ENCODE peak calls at places on chromosome 13, in four cellular contexts. G is mesendoderm, X is upper lobe of left lung, Q is suprapubic skin. O is an unnamed sample. For H3K4me1, the result is how much of the 10 kb centered on the place peaks cover.

GRCh38 chr13:74052402-74052928 is 81.7 kb downstream of the KLF12 start:
- DNase-seq in G (peak), X (peak), Q (no peak), O (no peak)

GRCh38 chr13:69418319-69418718 is 689.3 kb upstream of the ATXN8OS start:
- DNase-seq in G (no peak), X (no peak), Q (no peak), O (no peak)

GRCh38 chr13:112725346-112726017 is 35.6 kb downstream of the ATP11A start:
- DNase-seq in G (no peak), X (peak), Q (no peak), O (no peak)

GRCh38 chr13:88031980-88032562 is 360.9 kb downstream of the SLITRK5 start:
- DNase-seq in G (no peak), X (no peak), Q (no peak), O (no peak)

GRCh38 chr13:27261376-27261775 is 9.3 kb upstream of the RASL11A start:
- DNase-seq in G (no peak), X (no peak), Q (no peak), O (no peak)

GRCh38 chr13:50389726-50390125 is 374.5 kb downstream of the KCNRG start:
- DNase-seq in G (no peak), X (no peak), Q (no peak), O (no peak)

GRCh38 chr13:26423634-26424033 is 133.8 kb upstream of the WASF3 start:
- DNase-seq in G (peak), X (no peak), Q (no peak), O (no peak)

GRCh38 chr13:82758056-82758455 is 1124.2 kb downstream of the SLITRK1 start:
- DNase-seq in G (peak), X (no peak), Q (no peak), O (no peak)

GRCh38 chr13:23450340-23451046 is 17.0 kb upstream of the SACS start:
- DNase-seq in G (no peak), X (no peak), Q (no peak), O (no peak)

GRCh38 chr13:79062291-79062690 is 343.8 kb downstream of the RBM26 start:
- DNase-seq in G (peak), X (no peak), Q (no peak), O (no peak)

GRCh38 chr13:23799945-23800344 is 89.3 kb downstream of the MIPEP start:
- DNase-seq in G (no peak), X (no peak), Q (no peak), O (no peak)

GRCh38 chr13:114009590-114010400 is 35.9 kb upstream of the C13orf46 start:
- DNase-seq in G (no peak), X (no peak), Q (peak), O (no peak)

GRCh38 chr13:21079761-21080730 is 18.7 kb upstream of the LATS2 start:
- DNase-seq in G (peak), X (no peak), Q (peak), O (no peak)

GRCh38 chr13:45105895-45106294 is 14.4 kb upstream of the GTF2F2 start:
- DNase-seq in G (no peak), X (no peak), Q (no peak), O (no peak)

GRCh38 chr13:51158923-51159322 is 47.8 kb upstream of the C13orf42 start:
- DNase-seq in G (peak), X (no peak), Q (no peak), O (no peak)

GRCh38 chr13:57634829-57635165 is 3.3 kb downstream of the PCDH17 start:
- DNase-seq in G (no peak), X (no peak), Q (no peak), O (no peak)

GRCh38 chr13:108508263-108508662 is 121.1 kb upstream of the MYO16 start:
- DNase-seq in G (peak), X (no peak), Q (no peak), O (no peak)

GRCh38 chr13:23822252-23822824 is 66.9 kb downstream of the MIPEP start:
- DNase-seq in G (no peak), X (no peak), Q (no peak), O (no peak)

GRCh38 chr13:27415116-27415515 is 9.3 kb upstream of the GTF3A start:
- DNase-seq in G (no peak), X (no peak), Q (no peak), O (no peak)

GRCh38 chr13:113053801-113054604 is 51.6 kb upstream of the F7 start:
- DNase-seq in G (no peak), X (no peak), Q (no peak), O (no peak)

GRCh38 chr13:27562457-27562856 is 57.9 kb downstream of the LNX2 start:
- DNase-seq in G (no peak), X (no peak), Q (no peak), O (no peak)

GRCh38 chr13:28136916-28137315 is 1.4 kb upstream of the PAN3 start:
- DNase-seq in G (no peak), X (no peak), Q (no peak), O (no peak)

GRCh38 chr13:50845211-50845610 is 1.7 kb upstream of the DLEU7 start:
- DNase-seq in G (no peak), X (no peak), Q (no peak), O (no peak)

GRCh38 chr13:51336746-51337145 is 2.7 kb upstream of the SERPINE3 start:
- DNase-seq in G (no peak), X (no peak), Q (no peak), O (no peak)

GRCh38 chr13:105759467-105759866 is 776.0 kb downstream of the EFNB2 start:
- DNase-seq in G (no peak), X (no peak), Q (no peak), O (no peak)

GRCh38 chr13:112785419-112785856 is 95.6 kb downstream of the ATP11A start:
- DNase-seq in G (no peak), X (no peak), Q (peak), O (no peak)

GRCh38 chr13:51154029-51154555 is 43.0 kb upstream of the C13orf42 start:
- DNase-seq in G (no peak), X (no peak), Q (no peak), O (no peak)

GRCh38 chr13:23609414-23610186 is 39.4 kb downstream of the TNFRSF19 start:
- DNase-seq in G (no peak), X (peak), Q (no peak), O (no peak)

GRCh38 chr13:72368031-72368430 is 359.4 kb downstream of the MZT1 start:
- DNase-seq in G (no peak), X (no peak), Q (no peak), O (no peak)

GRCh38 chr13:110237895-110238294 is 69.1 kb downstream of the COL4A1 start:
- DNase-seq in G (no peak), X (no peak), Q (no peak), O (no peak)
- H3K4me1 ChIP-seq in G (under half), X (under half), Q (under half), O (under half)

GRCh38 chr13:37646531-37646930 is 48.0 kb upstream of the POSTN start:
- DNase-seq in G (peak), X (no peak), Q (no peak), O (no peak)

GRCh38 chr13:37651371-37651770 is 52.8 kb upstream of the POSTN start:
- DNase-seq in G (no peak), X (no peak), Q (no peak), O (no peak)

GRCh38 chr13:37651891-37652290 is 53.3 kb upstream of the POSTN start:
- DNase-seq in G (no peak), X (no peak), Q (no peak), O (no peak)

GRCh38 chr13:37647038-37647650 is 48.6 kb upstream of the POSTN start:
- DNase-seq in G (peak), X (no peak), Q (no peak), O (no peak)

GRCh38 chr13:37648604-37649003 is 50.0 kb upstream of the POSTN start:
- DNase-seq in G (no peak), X (no peak), Q (no peak), O (no peak)
- H3K27ac ChIP-seq in G (no peak), X (no peak), Q (no peak), O (no peak)

GRCh38 chr13:93225610-93226009 is 997 bp upstream of the GPC6 start:
- DNase-seq in G (no peak), X (no peak), Q (no peak), O (no peak)
- H3K4me3 ChIP-seq in G (no peak), X (no peak), Q (no peak), O (no peak)

GRCh38 chr13:111252449-111253124 is 67.9 kb upstream of the TEX29 start:
- DNase-seq in G (no peak), X (no peak), Q (no peak), O (no peak)
- H3K4me1 ChIP-seq in G (under half), X (under half), Q (under half), O (under half)

GRCh38 chr13:66556306-66556705 is 673.8 kb downstream of the PCDH9 start:
- DNase-seq in G (no peak), X (no peak), Q (no peak), O (no peak)
- H3K27ac ChIP-seq in G (no peak), X (no peak), Q (no peak), O (no peak)

GRCh38 chr13:43687038-43687437 is 99.7 kb downstream of the ENOX1 start:
- DNase-seq in G (no peak), X (no peak), Q (no peak), O (no peak)
- H3K4me3 ChIP-seq in G (no peak), X (no peak), Q (no peak), O (no peak)

DNA sequence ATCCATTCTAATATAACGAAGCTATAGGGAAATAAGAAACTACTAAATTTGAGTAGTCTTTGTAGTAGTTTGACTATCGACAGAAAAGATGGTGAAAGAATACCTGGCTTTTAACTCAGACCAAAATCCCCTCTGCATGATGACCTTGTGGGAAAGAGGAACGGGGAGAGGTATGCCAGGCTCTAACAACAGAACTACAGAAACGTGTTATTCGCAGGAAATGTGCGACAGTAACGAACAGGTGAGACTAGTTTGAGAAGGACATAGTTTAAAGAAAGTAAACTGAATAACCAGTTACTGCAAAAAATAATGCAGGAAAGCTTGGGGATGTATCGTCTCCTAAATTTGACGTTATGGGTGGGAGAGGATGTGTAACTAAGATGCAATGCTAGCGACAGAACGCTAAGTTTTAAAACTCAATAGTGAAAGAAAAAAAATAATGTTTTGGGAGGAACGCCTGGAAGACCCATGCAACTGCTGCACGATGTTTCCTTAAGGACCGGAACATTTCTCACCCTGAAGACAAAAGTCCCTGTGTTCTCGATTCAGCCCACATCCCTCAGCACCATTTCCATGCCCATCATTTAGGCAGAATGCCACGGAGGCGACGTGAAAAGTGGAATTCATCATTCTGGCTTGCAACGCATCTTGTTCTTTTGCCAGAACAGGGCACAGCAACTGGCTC is 1.6 kb upstream of the RAP2A start:
- DNase-seq in G (no peak), X (no peak), Q (no peak), O (no peak)
- H3K4me1 ChIP-seq in G (under half), X (under half), Q (under half), O (under half)

DNA sequence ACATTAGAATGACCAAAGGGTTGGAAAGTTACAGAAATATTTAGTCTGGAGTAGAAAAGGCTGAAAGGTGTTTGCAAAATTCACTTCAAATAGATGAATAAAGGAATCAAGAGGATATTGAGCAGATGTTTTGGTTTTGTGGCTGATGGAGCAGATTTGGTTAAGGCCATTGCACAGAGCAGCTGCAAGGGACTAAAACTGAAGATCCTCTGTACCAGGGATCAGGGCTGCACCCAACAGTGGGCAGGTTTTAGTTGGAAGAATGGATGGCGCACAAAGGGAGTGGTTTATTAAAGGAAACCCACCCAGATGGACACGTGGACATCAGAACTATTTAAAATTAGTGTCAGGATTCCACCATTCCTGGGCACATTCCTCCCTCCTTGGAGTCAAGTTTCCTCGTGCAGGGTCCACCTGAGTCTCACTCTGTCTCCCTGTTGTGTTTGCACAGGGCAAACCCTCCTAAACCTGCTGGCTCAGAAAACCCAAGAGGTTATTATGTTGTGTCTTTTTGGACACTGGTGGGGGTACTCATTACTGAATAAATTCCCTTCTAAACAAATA is 9.2 kb upstream of the UBAC2 start:
- DNase-seq in G (no peak), X (no peak), Q (no peak), O (no peak)
- H3K27ac ChIP-seq in G (no peak), X (no peak), Q (peak), O (no peak)

DNA sequence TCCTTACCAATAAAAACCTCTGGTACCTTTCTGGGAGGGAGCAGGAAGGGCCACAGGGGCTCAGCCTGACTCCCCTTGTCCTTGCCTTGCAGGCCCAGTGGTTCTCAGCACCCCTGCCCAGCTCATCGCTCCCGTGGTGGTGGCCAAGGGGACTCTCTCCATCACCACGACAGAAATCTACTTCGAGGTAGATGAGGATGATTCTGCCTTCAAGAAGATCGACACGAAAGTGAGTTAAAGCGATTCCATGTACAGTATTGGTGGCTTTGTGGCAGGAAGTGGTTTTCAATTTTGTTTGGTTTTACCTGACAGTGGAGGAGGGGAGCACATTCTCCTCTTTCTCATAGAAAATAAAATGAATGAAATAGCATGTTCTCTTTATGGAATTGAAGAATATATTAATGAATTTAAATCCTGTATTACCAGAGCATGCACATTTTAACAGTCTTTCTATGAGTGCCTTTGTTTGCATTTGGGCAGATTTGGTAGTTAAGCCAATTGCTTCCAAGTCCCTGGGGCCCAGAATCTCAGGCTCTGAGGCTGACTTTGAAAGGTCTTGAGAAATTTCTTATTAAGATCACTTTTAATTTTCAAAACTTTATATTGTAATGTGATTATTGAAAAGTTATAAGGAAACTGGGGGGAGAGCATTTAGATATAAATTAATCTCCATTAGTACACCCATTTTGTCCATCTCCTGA is 4.0 kb downstream of the MAB21L1 start:
- DNase-seq in G (peak), X (no peak), Q (no peak), O (no peak)
- H3K4me3 ChIP-seq in G (no peak), X (no peak), Q (peak), O (no peak)

O was measured in CD8-positive, alpha-beta T cell.